ENCODE peak calls at places on chromosomes 7 and 10, in eight cellular contexts. I is Calu3; F is stimulated activated CD4-positive, alpha-beta T cell treated with anti-CD3 and anti-CD28 coated beads, Interleukin-1b, Interleukin-23, amount 100 ng/mL, for 24 hours; T is activated CD8-positive, alpha-beta memory T cell treated with anti-CD3 and anti-CD28 coated beads, Interleukin-2, amount 50 U/mL, for 48 hours; X is glomerular endothelial cell; R is aorta; K is stomach; Y is immature natural killer cell. S is an unnamed sample.

GRCh38 chr10:124290095-124290795 is 128.5 kb downstream of the OAT start:
- DNase-seq in I (no peak), F (no peak), T (no peak), X (no peak), R (peak; percentile 81), K (no peak), Y (no peak), S (no peak)

GRCh38 chr7:85734823-85735222 is 548.0 kb upstream of the SEMA3D start:
- DNase-seq in I (no peak), F (no peak), T (no peak), X (no peak), R (no peak), K (peak; percentile 48), Y (no peak), S (no peak)

GRCh38 chr10:31036209-31036608 is 4.5 kb upstream of the ZNF438 start:
- DNase-seq in I (no peak), F (no peak), T (no peak), X (no peak), R (no peak), K (no peak), Y (no peak), S (no peak)

GRCh38 chr7:17516768-17517167 is 218.3 kb downstream of the AHR start:
- DNase-seq in I (no peak), F (no peak), T (no peak), X (no peak), R (no peak), K (no peak), Y (no peak), S (no peak)

GRCh38 chr7:52648903-52649302 is 386.5 kb upstream of the POM121L12 start:
- DNase-seq in I (no peak), F (no peak), T (no peak), X (no peak), R (no peak), K (no peak), Y (no peak), S (no peak)

GRCh38 chr10:124494050-124494807 is 32.6 kb downstream of the LHPP start:
- DNase-seq in I (no peak), F (no peak), T (no peak), X (no peak), R (no peak), K (no peak), Y (no peak), S (no peak)

GRCh38 chr7:69994218-69994617 is 395.9 kb downstream of the AUTS2 start:
- DNase-seq in I (no peak), F (no peak), T (no peak), X (no peak), R (no peak), K (no peak), Y (no peak), S (no peak)

GRCh38 chr7:116802784-116803183 is 59.6 kb upstream of the CAPZA2 start:
- DNase-seq in I (peak; percentile 48), F (no peak), T (no peak), X (peak; percentile 48), R (no peak), K (no peak), Y (peak; percentile 0), S (no peak)

GRCh38 chr7:20237464-20238267 is 20.5 kb upstream of the MACC1 start:
- DNase-seq in I (no peak), F (no peak), T (no peak), X (no peak), R (no peak), K (no peak), Y (no peak), S (no peak)

S was measured in SK-N-MC.